ENCODE peak calls at places on chromosomes 12 and 14, in eight cellular contexts. V is neural progenitor cell, Z is Panc1, S is lung, D is mammary epithelial cell, B is mucosa of descending colon, F is left ventricle myocardium inferior, Y is endothelial cell of umbilical vein. K is an unnamed sample. For H3K4me1, the result is how much of the 10 kb centered on the place peaks cover.

GRCh38 chr14:57085801-57086200 is 182.9 kb downstream of the EXOC5 start:
- DNase-seq in V (no peak), Z (no peak), S (no peak), D (peak), B (no peak), F (no peak), Y (no peak), K (no peak)

GRCh38 chr12:118680361-118680963 is 300.9 kb upstream of the SRRM4 start:
- DNase-seq in V (peak), Z (no peak), S (no peak), D (no peak), B (peak), F (peak), Y (no peak), K (no peak)

GRCh38 chr12:95473440-95473946 is 459 bp upstream of the METAP2 start:
- DNase-seq in V (peak), Z (peak), S (peak), D (peak), B (peak), F (no peak), Y (peak), K (peak)

GRCh38 chr12:119157528-119157927 is 21.2 kb upstream of the HSPB8 start:
- DNase-seq in V (no peak), Z (no peak), S (no peak), D (no peak), B (no peak), F (peak), Y (no peak), K (no peak)

GRCh38 chr12:75611041-75611440 is 99.6 kb upstream of the KRR1 start:
- DNase-seq in V (no peak), Z (no peak), S (no peak), D (no peak), B (no peak), F (no peak), Y (no peak), K (no peak)

GRCh38 chr12:11499802-11500201 is 104.4 kb upstream of the PRB2 start:
- DNase-seq in V (no peak), Z (no peak), S (no peak), D (no peak), B (no peak), F (no peak), Y (no peak), K (no peak)

GRCh38 chr12:59151243-59151642 is 230.9 kb upstream of the LRIG3 start:
- DNase-seq in V (no peak), Z (no peak), S (no peak), D (no peak), B (no peak), F (no peak), Y (no peak), K (no peak)

GRCh38 chr12:29113101-29113500 is 36.0 kb upstream of the FAR2 start:
- DNase-seq in V (no peak), Z (no peak), S (no peak), D (peak), B (no peak), F (no peak), Y (no peak), K (no peak)

GRCh38 chr14:57060276-57060956 is 208.3 kb downstream of the EXOC5 start:
- DNase-seq in V (peak), Z (no peak), S (no peak), D (peak), B (no peak), F (no peak), Y (no peak), K (no peak)

GRCh38 chr14:98548071-98548686 is 723.8 kb downstream of the BCL11B start:
- DNase-seq in V (no peak), Z (no peak), S (no peak), D (no peak), B (no peak), F (no peak), Y (no peak), K (no peak)

GRCh38 chr12:82279597-82279996 is 78.6 kb downstream of the CCDC59 start:
- DNase-seq in V (no peak), Z (no peak), S (no peak), D (no peak), B (no peak), F (no peak), Y (no peak), K (no peak)

GRCh38 chr14:102215522-102216250 is 76.0 kb downstream of the WDR20 start:
- DNase-seq in V (no peak), Z (no peak), S (no peak), D (no peak), B (no peak), F (peak), Y (no peak), K (no peak)

GRCh38 chr12:33609910-33610309 is 170.3 kb upstream of the SYT10 start:
- DNase-seq in V (no peak), Z (no peak), S (no peak), D (no peak), B (no peak), F (no peak), Y (no peak), K (no peak)

GRCh38 chr12:33605776-33606175 is 166.2 kb upstream of the SYT10 start:
- DNase-seq in V (peak), Z (no peak), S (no peak), D (peak), B (no peak), F (no peak), Y (no peak), K (no peak)
- TF ChIP-seq CTCF in V (peak), Z (peak), S (no peak), D (peak), B (no peak), F (peak), Y (no peak), K (no peak)

GRCh38 chr12:52007158-52007921 is 594 bp downstream of the TAMALIN start:
- DNase-seq in V (peak), Z (no peak), S (no peak), D (no peak), B (no peak), F (peak), Y (peak), K (peak)
- H3K4me1 ChIP-seq in V (under half), Z (under half), S (under half), D (under half), B (under half), F (half or more), Y (under half), K (half or more)

GRCh38 chr14:93975791-93976476 is 436 bp downstream of the ASB2 start:
- DNase-seq in V (no peak), Z (no peak), S (no peak), D (no peak), B (no peak), F (no peak), Y (no peak), K (no peak)
- TF ChIP-seq CTCF in V (no peak), Z (no peak), S (no peak), D (no peak), B (no peak), F (peak), Y (no peak), K (no peak)

GRCh38 chr14:61344437-61345143 is 23.2 kb downstream of the PRKCH start:
- DNase-seq in V (no peak), Z (no peak), S (no peak), D (no peak), B (no peak), F (no peak), Y (no peak), K (no peak)

GRCh38 chr14:61347771-61348443 is 26.5 kb downstream of the PRKCH start:
- DNase-seq in V (no peak), Z (no peak), S (no peak), D (no peak), B (no peak), F (no peak), Y (no peak), K (no peak)

GRCh38 chr14:61346221-61346620 is 24.8 kb downstream of the PRKCH start:
- DNase-seq in V (no peak), Z (no peak), S (no peak), D (peak), B (no peak), F (no peak), Y (no peak), K (no peak)

GRCh38 chr14:61345144-61345482 is 23.7 kb downstream of the PRKCH start:
- DNase-seq in V (no peak), Z (no peak), S (no peak), D (no peak), B (no peak), F (no peak), Y (no peak), K (no peak)

DNA sequence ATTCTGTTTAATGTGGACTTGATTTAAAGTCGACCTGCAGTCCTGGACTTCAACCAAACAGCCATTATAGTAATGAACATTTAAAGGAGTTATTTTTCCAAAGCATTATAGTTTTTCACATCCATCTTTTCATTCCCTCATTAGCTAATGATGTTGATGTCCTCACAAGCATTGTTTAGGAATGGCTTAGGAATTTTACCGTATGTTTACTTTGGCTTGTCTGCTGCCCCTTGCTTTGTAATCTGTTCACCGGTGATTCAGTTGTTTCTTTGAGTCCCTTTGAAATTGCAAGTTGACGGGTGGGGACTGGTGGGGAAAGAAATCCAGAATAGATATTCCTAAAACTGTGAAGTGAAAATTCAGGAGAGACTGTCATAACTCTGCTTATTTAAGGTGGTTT is 25.4 kb downstream of the PRKCH start:
- DNase-seq in V (no peak), Z (no peak), S (no peak), D (no peak), B (no peak), F (no peak), Y (peak), K (no peak)
- H3K4me1 ChIP-seq in V (under half), Z (under half), S (under half), D (under half), B (under half), F (half or more), Y (half or more), K (under half)

DNA sequence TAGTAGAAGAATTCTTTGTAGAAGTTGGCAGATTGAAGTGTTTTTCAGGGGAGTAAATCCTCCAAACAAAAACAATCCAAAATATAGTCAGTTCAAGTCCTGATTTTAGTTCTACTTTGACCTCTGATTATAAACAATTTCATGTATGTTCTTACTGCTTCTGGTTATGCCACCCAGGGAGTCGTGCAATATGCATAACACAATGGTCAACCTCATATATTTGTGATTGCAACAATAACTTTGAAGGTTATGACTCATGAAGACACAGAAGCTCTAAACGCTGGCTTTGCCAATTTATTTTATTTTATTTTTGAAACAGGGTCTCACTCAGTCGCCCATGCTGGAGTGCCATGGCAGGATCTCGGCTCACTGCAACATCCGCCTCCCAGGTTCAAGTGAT is 7.1 kb upstream of the RD3L start:
- DNase-seq in V (no peak), Z (no peak), S (no peak), D (no peak), B (no peak), F (no peak), Y (no peak), K (no peak)
- TF ChIP-seq CTCF in V (no peak), Z (no peak), S (no peak), D (no peak), B (no peak), F (no peak), Y (no peak), K (no peak)

DNA sequence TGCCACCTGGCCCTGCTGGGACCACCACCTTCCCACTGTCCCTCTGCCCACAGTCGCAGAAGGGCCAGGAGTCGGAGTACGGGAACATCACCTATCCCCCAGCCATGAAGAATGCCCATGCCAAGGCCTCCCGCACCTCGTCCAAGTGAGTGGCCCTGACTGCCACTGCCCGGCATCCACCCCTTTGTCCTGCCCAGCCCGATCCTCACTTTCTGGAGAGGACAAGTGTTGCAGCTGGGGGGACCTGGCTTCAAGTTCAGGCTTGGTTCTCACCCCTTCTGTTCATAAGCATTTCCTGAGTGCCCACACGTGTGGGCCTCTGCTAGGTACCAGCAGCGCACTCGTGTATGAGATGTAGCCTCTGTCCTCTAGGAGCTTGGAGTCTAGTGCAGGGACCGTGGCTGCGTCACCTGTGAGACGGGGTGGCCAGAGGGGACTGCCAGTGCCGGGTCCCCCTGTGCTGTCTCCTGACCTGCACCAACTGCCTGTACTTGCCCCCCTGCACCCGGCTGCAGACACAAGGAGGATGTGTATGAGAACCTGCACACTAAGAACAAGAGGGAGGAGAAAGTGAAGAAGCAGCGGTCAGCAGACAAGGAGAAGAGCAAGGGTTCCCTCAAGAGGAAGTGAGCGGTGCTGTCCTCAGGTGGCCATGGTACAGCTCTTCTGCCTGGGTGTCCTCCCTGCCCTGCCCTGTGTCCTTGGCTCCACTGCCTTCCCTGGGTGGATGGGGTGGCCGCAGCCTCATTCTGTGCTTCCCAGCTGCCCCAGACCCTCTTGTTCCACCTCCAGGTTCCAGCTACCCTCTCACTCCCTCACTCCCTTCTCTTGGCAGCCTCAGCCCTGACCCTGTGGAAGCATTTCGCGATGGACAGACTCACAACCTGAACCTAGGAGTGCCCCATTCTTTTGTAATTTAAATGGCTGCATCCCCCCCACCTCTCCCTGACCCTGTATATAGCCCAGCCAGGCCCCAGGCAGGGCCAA is 9.4 kb downstream of the PTPN6 start:
- DNase-seq in V (peak), Z (no peak), S (no peak), D (no peak), B (no peak), F (peak), Y (no peak), K (no peak)
- H3K4me1 ChIP-seq in V (under half), Z (under half), S (under half), D (under half), B (under half), F (half or more), Y (under half), K (half or more)

GRCh38 chr12:2796187-2796663 is 1.5 kb downstream of the FKBP4 start:
- DNase-seq in V (peak), Z (no peak), S (no peak), D (peak), B (peak), F (no peak), Y (no peak), K (no peak)
- TF ChIP-seq CTCF in V (peak), Z (peak), S (no peak), D (no peak), B (no peak), F (no peak), Y (no peak), K (no peak)

GRCh38 chr12:31005256-31005943 is 68.3 kb upstream of the DDX11 start:
- DNase-seq in V (no peak), Z (no peak), S (no peak), D (no peak), B (no peak), F (no peak), Y (no peak), K (no peak)
- H3K4me1 ChIP-seq in V (under half), Z (under half), S (under half), D (under half), B (under half), F (under half), Y (under half), K (under half)